ENCODE peak calls at places on chromosome 4, in ten cellular contexts. One of them, this sample, is unnamed.

GRCh38 chr4:8099981-8100464 is 58.6 kb downstream of the ABLIM2 start:
- DNase-seq in AG09309: no peak
- DNase-seq in fibroblast of mammary gland: peak
- DNase-seq in AG09319: no peak
- DNase-seq in RWPE1: no peak
- DNase-seq in CD4-positive, alpha-beta T cell: no peak
- DNase-seq in progenitor cell of endocrine pancreas: no peak
- DNase-seq in heart left ventricle: no peak
- DNase-seq in GM13977: no peak
- DNase-seq in nephron progenitor cell: no peak
- DNase-seq in this sample: no peak

GRCh38 chr4:78524009-78524408 is 27.6 kb upstream of the ANXA3 start:
- DNase-seq in CD4-positive, alpha-beta T cell: no peak
- DNase-seq in fibroblast of mammary gland: no peak
- DNase-seq in progenitor cell of endocrine pancreas: no peak
- DNase-seq in AG09309: no peak
- DNase-seq in GM13977: no peak
- DNase-seq in heart left ventricle: no peak
- DNase-seq in AG09319: no peak
- DNase-seq in RWPE1: no peak
- DNase-seq in nephron progenitor cell: no peak
- DNase-seq in this sample: no peak

GRCh38 chr4:140326395-140326993 is 47.0 kb upstream of the SCOC start:
- DNase-seq in AG09309: no peak
- DNase-seq in GM13977: no peak
- DNase-seq in heart left ventricle: no peak
- DNase-seq in nephron progenitor cell: peak
- DNase-seq in AG09319: no peak
- DNase-seq in RWPE1: peak
- DNase-seq in CD4-positive, alpha-beta T cell: no peak
- DNase-seq in progenitor cell of endocrine pancreas: no peak
- DNase-seq in fibroblast of mammary gland: peak
- DNase-seq in this sample: no peak

GRCh38 chr4:91058345-91058744 is 931.2 kb downstream of the CCSER1 start:
- DNase-seq in fibroblast of mammary gland: peak
- DNase-seq in AG09309: no peak
- DNase-seq in CD4-positive, alpha-beta T cell: no peak
- DNase-seq in nephron progenitor cell: no peak
- DNase-seq in GM13977: no peak
- DNase-seq in heart left ventricle: no peak
- DNase-seq in RWPE1: no peak
- DNase-seq in AG09319: no peak
- DNase-seq in progenitor cell of endocrine pancreas: no peak
- DNase-seq in this sample: peak

GRCh38 chr4:38241541-38241940 is 281.3 kb downstream of the PTTG2 start:
- DNase-seq in fibroblast of mammary gland: no peak
- DNase-seq in progenitor cell of endocrine pancreas: no peak
- DNase-seq in RWPE1: no peak
- DNase-seq in heart left ventricle: no peak
- DNase-seq in AG09309: no peak
- DNase-seq in AG09319: no peak
- DNase-seq in GM13977: no peak
- DNase-seq in nephron progenitor cell: no peak
- DNase-seq in CD4-positive, alpha-beta T cell: no peak
- DNase-seq in this sample: no peak

GRCh38 chr4:114193625-114194399 is 214.4 kb upstream of the ARSJ start:
- DNase-seq in RWPE1: no peak
- DNase-seq in nephron progenitor cell: no peak
- DNase-seq in GM13977: no peak
- DNase-seq in CD4-positive, alpha-beta T cell: no peak
- DNase-seq in fibroblast of mammary gland: no peak
- DNase-seq in AG09309: no peak
- DNase-seq in progenitor cell of endocrine pancreas: no peak
- DNase-seq in AG09319: no peak
- DNase-seq in heart left ventricle: no peak
- DNase-seq in this sample: no peak

GRCh38 chr4:125198916-125199315 is 115.8 kb upstream of the FAT4 start:
- DNase-seq in progenitor cell of endocrine pancreas: no peak
- DNase-seq in RWPE1: peak
- DNase-seq in AG09309: no peak
- DNase-seq in CD4-positive, alpha-beta T cell: no peak
- DNase-seq in GM13977: no peak
- DNase-seq in nephron progenitor cell: no peak
- DNase-seq in heart left ventricle: no peak
- DNase-seq in fibroblast of mammary gland: peak
- DNase-seq in AG09319: no peak
- DNase-seq in this sample: no peak

GRCh38 chr4:112592717-112593116 is 44.0 kb downstream of the ZGRF1 start:
- DNase-seq in AG09309: no peak
- DNase-seq in RWPE1: no peak
- DNase-seq in progenitor cell of endocrine pancreas: no peak
- DNase-seq in heart left ventricle: no peak
- DNase-seq in GM13977: no peak
- DNase-seq in fibroblast of mammary gland: no peak
- DNase-seq in CD4-positive, alpha-beta T cell: no peak
- DNase-seq in nephron progenitor cell: no peak
- DNase-seq in AG09319: no peak
- DNase-seq in this sample: no peak

GRCh38 chr4:124111922-124112321 is 600.6 kb downstream of the ANKRD50 start:
- DNase-seq in GM13977: no peak
- DNase-seq in RWPE1: peak
- DNase-seq in AG09319: peak
- DNase-seq in progenitor cell of endocrine pancreas: peak
- DNase-seq in nephron progenitor cell: peak
- DNase-seq in AG09309: peak
- DNase-seq in fibroblast of mammary gland: peak
- DNase-seq in heart left ventricle: no peak
- DNase-seq in CD4-positive, alpha-beta T cell: no peak
- DNase-seq in this sample: peak

GRCh38 chr4:151739118-151739517 is 21.7 kb downstream of the GATB start:
- DNase-seq in AG09319: no peak
- DNase-seq in GM13977: no peak
- DNase-seq in progenitor cell of endocrine pancreas: no peak
- DNase-seq in CD4-positive, alpha-beta T cell: no peak
- DNase-seq in heart left ventricle: no peak
- DNase-seq in RWPE1: no peak
- DNase-seq in nephron progenitor cell: no peak
- DNase-seq in AG09309: no peak
- DNase-seq in fibroblast of mammary gland: no peak
- DNase-seq in this sample: no peak

GRCh38 chr4:7654550-7655266 is 220.0 kb upstream of the PSAPL1 start:
- DNase-seq in heart left ventricle: no peak
- DNase-seq in GM13977: no peak
- DNase-seq in progenitor cell of endocrine pancreas: no peak
- DNase-seq in AG09319: no peak
- DNase-seq in AG09309: no peak
- DNase-seq in fibroblast of mammary gland: no peak
- DNase-seq in CD4-positive, alpha-beta T cell: no peak
- DNase-seq in nephron progenitor cell: no peak
- DNase-seq in RWPE1: no peak
- DNase-seq in this sample: no peak

GRCh38 chr4:139419388-139419914 is 34.5 kb upstream of the RAB33B start:
- DNase-seq in GM13977: no peak
- DNase-seq in heart left ventricle: peak
- DNase-seq in progenitor cell of endocrine pancreas: no peak
- DNase-seq in AG09309: peak
- DNase-seq in AG09319: peak
- DNase-seq in fibroblast of mammary gland: peak
- DNase-seq in RWPE1: peak
- DNase-seq in CD4-positive, alpha-beta T cell: no peak
- DNase-seq in nephron progenitor cell: no peak
- DNase-seq in this sample: peak

DNA sequence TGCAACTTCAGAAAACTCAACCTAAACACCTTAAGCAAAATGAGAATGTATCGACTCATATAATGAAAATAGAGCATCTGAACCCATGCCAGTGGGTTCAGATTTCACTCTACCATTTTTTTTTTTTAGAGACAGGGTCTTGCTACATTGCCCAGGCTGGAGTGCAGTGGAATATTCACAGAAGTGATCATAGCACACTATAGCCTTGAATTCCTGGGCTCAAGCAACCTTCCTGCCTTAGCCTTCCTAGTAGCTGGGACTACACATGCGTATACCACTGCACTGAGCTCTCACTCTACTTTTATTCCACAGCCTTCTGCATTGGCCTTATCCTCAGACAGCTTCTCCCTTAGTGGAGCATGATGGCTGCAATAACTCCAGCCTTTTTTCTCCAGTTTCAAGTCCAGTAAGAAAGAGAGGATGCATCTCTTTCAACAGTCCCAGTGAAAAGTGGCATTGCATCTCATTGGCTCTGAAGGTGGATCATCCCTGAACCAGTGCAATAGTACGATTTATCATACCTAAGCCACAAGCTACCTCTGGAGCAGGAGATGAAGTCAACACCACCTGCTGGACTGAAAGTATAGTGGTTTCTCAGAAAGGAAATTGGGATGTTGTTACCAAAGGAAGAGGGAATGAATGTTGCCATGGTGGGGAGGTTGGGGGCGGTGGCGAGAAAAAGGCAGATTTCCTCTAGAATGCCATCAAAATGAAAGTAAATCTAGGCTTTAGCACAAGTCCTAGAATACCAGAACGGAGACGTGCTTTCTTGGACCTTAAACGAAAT is 2.0 kb upstream of the SOD3 start:
- DNase-seq in fibroblast of mammary gland: peak
- DNase-seq in AG09309: no peak
- DNase-seq in AG09319: no peak
- DNase-seq in nephron progenitor cell: no peak
- DNase-seq in GM13977: no peak
- DNase-seq in heart left ventricle: no peak
- DNase-seq in RWPE1: peak
- DNase-seq in progenitor cell of endocrine pancreas: no peak
- DNase-seq in CD4-positive, alpha-beta T cell: no peak
- DNase-seq in this sample: no peak
- TF ChIP-seq CTCF in fibroblast of mammary gland: peak
- TF ChIP-seq CTCF in AG09309: peak
- TF ChIP-seq CTCF in AG09319: peak
- TF ChIP-seq CTCF in nephron progenitor cell: no peak
- TF ChIP-seq CTCF in GM13977: no peak
- TF ChIP-seq CTCF in heart left ventricle: no peak
- TF ChIP-seq CTCF in RWPE1: peak
- TF ChIP-seq CTCF in progenitor cell of endocrine pancreas: peak
- TF ChIP-seq CTCF in CD4-positive, alpha-beta T cell: no peak
- TF ChIP-seq CTCF in this sample: peak

GRCh38 chr4:1323280-1323634 is 23.8 kb upstream of the UVSSA start:
- DNase-seq in fibroblast of mammary gland: no peak
- DNase-seq in RWPE1: no peak
- DNase-seq in nephron progenitor cell: no peak
- DNase-seq in GM13977: no peak
- DNase-seq in progenitor cell of endocrine pancreas: no peak
- DNase-seq in AG09319: no peak
- DNase-seq in CD4-positive, alpha-beta T cell: no peak
- DNase-seq in heart left ventricle: no peak
- DNase-seq in AG09309: no peak
- DNase-seq in this sample: no peak
- TF ChIP-seq CTCF in fibroblast of mammary gland: no peak
- TF ChIP-seq CTCF in RWPE1: no peak
- TF ChIP-seq CTCF in nephron progenitor cell: no peak
- TF ChIP-seq CTCF in GM13977: no peak
- TF ChIP-seq CTCF in progenitor cell of endocrine pancreas: no peak
- TF ChIP-seq CTCF in AG09319: no peak
- TF ChIP-seq CTCF in CD4-positive, alpha-beta T cell: no peak
- TF ChIP-seq CTCF in heart left ventricle: no peak
- TF ChIP-seq CTCF in AG09309: no peak
- TF ChIP-seq CTCF in this sample: no peak

DNA sequence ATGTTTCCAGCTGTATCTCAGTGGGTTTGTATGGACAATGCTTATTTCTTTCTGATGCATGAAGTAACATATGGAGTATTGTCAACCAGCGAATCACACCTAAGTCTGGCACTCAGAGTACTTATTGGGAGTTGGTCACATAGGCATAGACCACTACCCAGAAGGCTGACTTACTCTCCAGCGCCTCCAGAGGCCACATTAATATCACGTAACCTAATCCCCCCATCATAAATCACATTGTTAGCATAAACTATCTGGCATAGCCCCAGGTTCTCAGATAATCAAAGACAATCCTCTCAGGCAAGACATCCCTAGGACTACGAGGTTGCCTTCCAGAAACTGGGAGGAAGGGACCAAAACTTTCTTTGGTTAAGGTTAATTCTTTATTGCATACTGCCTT is 560.5 kb upstream of the PABPC4L start:
- DNase-seq in AG09319: no peak
- DNase-seq in progenitor cell of endocrine pancreas: no peak
- DNase-seq in RWPE1: no peak
- DNase-seq in nephron progenitor cell: peak
- DNase-seq in AG09309: no peak
- DNase-seq in heart left ventricle: no peak
- DNase-seq in CD4-positive, alpha-beta T cell: no peak
- DNase-seq in fibroblast of mammary gland: no peak
- DNase-seq in GM13977: no peak
- DNase-seq in this sample: no peak
- TF ChIP-seq CTCF in AG09319: no peak
- TF ChIP-seq CTCF in progenitor cell of endocrine pancreas: no peak
- TF ChIP-seq CTCF in RWPE1: no peak
- TF ChIP-seq CTCF in nephron progenitor cell: peak
- TF ChIP-seq CTCF in AG09309: no peak
- TF ChIP-seq CTCF in heart left ventricle: no peak
- TF ChIP-seq CTCF in CD4-positive, alpha-beta T cell: no peak
- TF ChIP-seq CTCF in fibroblast of mammary gland: no peak
- TF ChIP-seq CTCF in GM13977: peak
- TF ChIP-seq CTCF in this sample: peak

GRCh38 chr4:101787917-101788316 is 2.6 kb upstream of the BANK1 start:
- DNase-seq in heart left ventricle: no peak
- DNase-seq in CD4-positive, alpha-beta T cell: no peak
- DNase-seq in progenitor cell of endocrine pancreas: no peak
- DNase-seq in AG09319: no peak
- DNase-seq in RWPE1: no peak
- DNase-seq in nephron progenitor cell: no peak
- DNase-seq in GM13977: no peak
- DNase-seq in fibroblast of mammary gland: no peak
- DNase-seq in AG09309: no peak
- DNase-seq in this sample: no peak

GRCh38 chr4:101782546-101782945 is 8.0 kb upstream of the BANK1 start:
- DNase-seq in progenitor cell of endocrine pancreas: no peak
- DNase-seq in RWPE1: no peak
- DNase-seq in fibroblast of mammary gland: no peak
- DNase-seq in AG09309: no peak
- DNase-seq in CD4-positive, alpha-beta T cell: no peak
- DNase-seq in AG09319: no peak
- DNase-seq in heart left ventricle: no peak
- DNase-seq in GM13977: no peak
- DNase-seq in nephron progenitor cell: no peak
- DNase-seq in this sample: no peak

GRCh38 chr4:101780284-101780683 is 10.2 kb upstream of the BANK1 start:
- DNase-seq in fibroblast of mammary gland: no peak
- DNase-seq in AG09319: no peak
- DNase-seq in progenitor cell of endocrine pancreas: no peak
- DNase-seq in RWPE1: no peak
- DNase-seq in GM13977: no peak
- DNase-seq in CD4-positive, alpha-beta T cell: no peak
- DNase-seq in nephron progenitor cell: no peak
- DNase-seq in AG09309: no peak
- DNase-seq in heart left ventricle: no peak
- DNase-seq in this sample: no peak

GRCh38 chr4:101785476-101785875 is 5.1 kb upstream of the BANK1 start:
- DNase-seq in AG09309: no peak
- DNase-seq in GM13977: no peak
- DNase-seq in fibroblast of mammary gland: no peak
- DNase-seq in CD4-positive, alpha-beta T cell: no peak
- DNase-seq in AG09319: no peak
- DNase-seq in heart left ventricle: no peak
- DNase-seq in RWPE1: no peak
- DNase-seq in nephron progenitor cell: no peak
- DNase-seq in progenitor cell of endocrine pancreas: no peak
- DNase-seq in this sample: no peak

GRCh38 chr4:101784957-101785356 is 5.6 kb upstream of the BANK1 start:
- DNase-seq in heart left ventricle: no peak
- DNase-seq in fibroblast of mammary gland: no peak
- DNase-seq in RWPE1: no peak
- DNase-seq in CD4-positive, alpha-beta T cell: no peak
- DNase-seq in nephron progenitor cell: no peak
- DNase-seq in progenitor cell of endocrine pancreas: no peak
- DNase-seq in GM13977: no peak
- DNase-seq in AG09319: no peak
- DNase-seq in AG09309: no peak
- DNase-seq in this sample: no peak
- TF ChIP-seq CTCF in heart left ventricle: no peak
- TF ChIP-seq CTCF in fibroblast of mammary gland: no peak
- TF ChIP-seq CTCF in RWPE1: no peak
- TF ChIP-seq CTCF in CD4-positive, alpha-beta T cell: no peak
- TF ChIP-seq CTCF in nephron progenitor cell: no peak
- TF ChIP-seq CTCF in progenitor cell of endocrine pancreas: no peak
- TF ChIP-seq CTCF in GM13977: no peak
- TF ChIP-seq CTCF in AG09319: no peak
- TF ChIP-seq CTCF in AG09309: no peak
- TF ChIP-seq CTCF in this sample: no peak

This sample was measured in BJ.